ENCODE peak calls at places on chromosome 18, in five cellular contexts. E is activated T-helper 9 cell treated with anti-CD3 and anti-CD28 coated beads, Interleukin-2, amount 50 U/mL, for 16 hours; V is astrocyte of the spinal cord; B is RWPE1; Z is T-helper 2 cell. I is an unnamed sample.

GRCh38 chr18:71849407-71849806 is 694.7 kb downstream of the CBLN2 start:
- DNase-seq in E (no peak), V (no peak), B (no peak), Z (no peak), I (no peak)

GRCh38 chr18:72086421-72086820 is 457.7 kb downstream of the CBLN2 start:
- DNase-seq in E (no peak), V (peak), B (peak), Z (no peak), I (peak)

GRCh38 chr18:58669731-58670379 is 1.4 kb upstream of the MALT1 start:
- DNase-seq in E (no peak), V (peak), B (peak), Z (no peak), I (no peak)

GRCh38 chr18:39840406-39840805 is 2114.6 kb upstream of the PIK3C3 start:
- DNase-seq in E (no peak), V (peak), B (no peak), Z (no peak), I (peak)

GRCh38 chr18:27750014-27750413 is 426.9 kb downstream of the CDH2 start:
- DNase-seq in E (no peak), V (peak), B (peak), Z (no peak), I (peak)

GRCh38 chr18:11488175-11488574 is 121.2 kb upstream of the SLC35G4 start:
- DNase-seq in E (no peak), V (no peak), B (peak), Z (no peak), I (no peak)

GRCh38 chr18:12552884-12553242 is 105.0 kb downstream of the SPIRE1 start:
- DNase-seq in E (no peak), V (no peak), B (peak), Z (no peak), I (no peak)

GRCh38 chr18:23107718-23108117 is 27.6 kb upstream of the CABLES1 start:
- DNase-seq in E (no peak), V (peak), B (no peak), Z (no peak), I (no peak)

GRCh38 chr18:56715121-56715520 is 64.0 kb downstream of the WDR7 start:
- DNase-seq in E (no peak), V (no peak), B (no peak), Z (no peak), I (no peak)

GRCh38 chr18:36331541-36331971 is 34.0 kb downstream of the FHOD3 start:
- DNase-seq in E (no peak), V (no peak), B (no peak), Z (no peak), I (no peak)

GRCh38 chr18:32086866-32087265 is 4.8 kb upstream of the RNF138 start:
- DNase-seq in E (no peak), V (peak), B (peak), Z (no peak), I (no peak)

GRCh38 chr18:2881490-2882195 is 34.8 kb downstream of the EMILIN2 start:
- DNase-seq in E (peak), V (peak), B (no peak), Z (no peak), I (peak)

GRCh38 chr18:9421096-9421495 is 54.2 kb upstream of the RALBP1 start:
- DNase-seq in E (no peak), V (no peak), B (no peak), Z (no peak), I (no peak)

GRCh38 chr18:24792164-24792563 is 331.7 kb downstream of the HRH4 start:
- DNase-seq in E (no peak), V (no peak), B (no peak), Z (no peak), I (no peak)

GRCh38 chr18:26747131-26747475 is 118.4 kb downstream of the AQP4 start:
- DNase-seq in E (no peak), V (peak), B (peak), Z (no peak), I (no peak)

GRCh38 chr18:66966171-66966570 is 362.3 kb upstream of the CDH19 start:
- DNase-seq in E (no peak), V (no peak), B (no peak), Z (no peak), I (no peak)

GRCh38 chr18:10141559-10141958 is 227.7 kb downstream of the VAPA start:
- DNase-seq in E (no peak), V (no peak), B (no peak), Z (no peak), I (no peak)

GRCh38 chr18:29873211-29873610 is 1169.3 kb downstream of the DSC3 start:
- DNase-seq in E (no peak), V (no peak), B (no peak), Z (no peak), I (no peak)

GRCh38 chr18:54946149-54946581 is 13.1 kb downstream of the CCDC68 start:
- DNase-seq in E (no peak), V (no peak), B (peak), Z (no peak), I (no peak)

GRCh38 chr18:46097853-46098615 is at the start of gene ATP5F1A:
- DNase-seq in E (peak), V (peak), B (peak), Z (peak), I (peak)

GRCh38 chr18:48216639-48217280 is 192.4 kb downstream of the ZBTB7C start:
- DNase-seq in E (no peak), V (no peak), B (no peak), Z (no peak), I (no peak)

GRCh38 chr18:69490813-69491212 is 90.1 kb downstream of the DOK6 start:
- DNase-seq in E (no peak), V (peak), B (no peak), Z (no peak), I (peak)

GRCh38 chr18:79200546-79201268 is 131.5 kb downstream of the ATP9B start:
- DNase-seq in E (peak), V (no peak), B (peak), Z (no peak), I (peak)

GRCh38 chr18:49566217-49566616 is 4.4 kb downstream of the LIPG start:
- DNase-seq in E (no peak), V (no peak), B (no peak), Z (no peak), I (no peak)

GRCh38 chr18:54330768-54331548 is 26.7 kb downstream of the STARD6 start:
- DNase-seq in E (no peak), V (no peak), B (no peak), Z (no peak), I (no peak)

GRCh38 chr18:47863041-47863440 is 67.4 kb downstream of the SMAD2 start:
- DNase-seq in E (no peak), V (no peak), B (no peak), Z (no peak), I (peak)

GRCh38 chr18:26386002-26386401 is 159.8 kb downstream of the TAF4B start:
- DNase-seq in E (no peak), V (peak), B (no peak), Z (no peak), I (peak)

GRCh38 chr18:11521853-11522252 is 87.5 kb upstream of the SLC35G4 start:
- DNase-seq in E (no peak), V (no peak), B (no peak), Z (no peak), I (no peak)

GRCh38 chr18:10453885-10454772 is at the start of gene APCDD1:
- DNase-seq in E (no peak), V (no peak), B (peak), Z (no peak), I (peak)

GRCh38 chr18:10965104-10965503 is 184.3 kb downstream of the PIEZO2 start:
- DNase-seq in E (no peak), V (no peak), B (no peak), Z (no peak), I (no peak)

GRCh38 chr18:3499498-3499897 is 49.5 kb downstream of the TGIF1 start:
- DNase-seq in E (no peak), V (no peak), B (no peak), Z (no peak), I (no peak)

GRCh38 chr18:79755496-79756142 is 42.1 kb upstream of the KCNG2 start:
- DNase-seq in E (no peak), V (no peak), B (no peak), Z (no peak), I (no peak)

GRCh38 chr18:33875029-33875428 is 297.0 kb downstream of the ASXL3 start:
- DNase-seq in E (no peak), V (no peak), B (no peak), Z (no peak), I (no peak)

GRCh38 chr18:11728247-11728646 is 39.2 kb downstream of the GNAL start:
- DNase-seq in E (no peak), V (peak), B (peak), Z (no peak), I (no peak)

GRCh38 chr18:51537487-51537886 is 340.0 kb upstream of the MEX3C start:
- DNase-seq in E (no peak), V (no peak), B (peak), Z (no peak), I (peak)

GRCh38 chr18:3453540-3454364 is 3.8 kb downstream of the TGIF1 start:
- DNase-seq in E (no peak), V (peak), B (peak), Z (no peak), I (peak)

GRCh38 chr18:32437080-32437834 is 33.4 kb downstream of the GAREM1 start:
- DNase-seq in E (no peak), V (no peak), B (no peak), Z (no peak), I (no peak)

GRCh38 chr18:7979714-7980113 is 412.6 kb downstream of the PTPRM start:
- DNase-seq in E (no peak), V (no peak), B (no peak), Z (no peak), I (no peak)

I was measured in fibroblast of gingiva.